ENCODE peak calls at places on chromosomes 12 and 14, in five cellular contexts. One of them, this sample, is unnamed.

GRCh38 chr14:54817506-54817905 is 85.1 kb downstream of the GCH1 start:
- DNase-seq in iPS DF 6.9: no peak
- DNase-seq in tibial artery: no peak
- DNase-seq in A549: no peak
- DNase-seq in upper lobe of left lung: no peak
- DNase-seq in this sample: no peak

GRCh38 chr12:130162267-130162666 is at the start of gene FZD10:
- DNase-seq in A549: no peak
- DNase-seq in iPS DF 6.9: no peak
- DNase-seq in tibial artery: peak; percentile 71
- DNase-seq in upper lobe of left lung: peak; percentile 19
- DNase-seq in this sample: no peak

GRCh38 chr12:42990387-42990786 is 400.8 kb upstream of the PRICKLE1 start:
- DNase-seq in iPS DF 6.9: no peak
- DNase-seq in upper lobe of left lung: no peak
- DNase-seq in A549: no peak
- DNase-seq in tibial artery: no peak
- DNase-seq in this sample: no peak

GRCh38 chr12:62006076-62006732 is 254.0 kb upstream of the USP15 start:
- DNase-seq in upper lobe of left lung: no peak
- DNase-seq in iPS DF 6.9: no peak
- DNase-seq in A549: peak; percentile 61
- DNase-seq in tibial artery: no peak
- DNase-seq in this sample: peak; percentile 19

GRCh38 chr12:122563361-122563760 is 36.3 kb downstream of the KNTC1 start:
- DNase-seq in A549: no peak
- DNase-seq in iPS DF 6.9: no peak
- DNase-seq in upper lobe of left lung: no peak
- DNase-seq in tibial artery: no peak
- DNase-seq in this sample: no peak

GRCh38 chr12:4288296-4289019 is 14.9 kb downstream of the CCND2 start:
- DNase-seq in iPS DF 6.9: no peak
- DNase-seq in upper lobe of left lung: peak; percentile 44
- DNase-seq in tibial artery: no peak
- DNase-seq in A549: no peak
- DNase-seq in this sample: peak; percentile 44

GRCh38 chr14:96170961-96171592 is 33.6 kb upstream of the BDKRB2 start:
- DNase-seq in A549: no peak
- DNase-seq in tibial artery: no peak
- DNase-seq in iPS DF 6.9: no peak
- DNase-seq in upper lobe of left lung: no peak
- DNase-seq in this sample: no peak

GRCh38 chr12:46777587-46777986 is 48.2 kb downstream of the SLC38A4 start:
- DNase-seq in upper lobe of left lung: no peak
- DNase-seq in iPS DF 6.9: no peak
- DNase-seq in tibial artery: no peak
- DNase-seq in A549: no peak
- DNase-seq in this sample: no peak

GRCh38 chr12:45502481-45502880 is 227.0 kb upstream of the ARID2 start:
- DNase-seq in A549: no peak
- DNase-seq in tibial artery: no peak
- DNase-seq in upper lobe of left lung: no peak
- DNase-seq in iPS DF 6.9: no peak
- DNase-seq in this sample: no peak

GRCh38 chr12:51318846-51319570 is 5.0 kb downstream of the BIN2 start:
- DNase-seq in A549: no peak
- DNase-seq in upper lobe of left lung: peak; percentile 75
- DNase-seq in iPS DF 6.9: no peak
- DNase-seq in tibial artery: peak; percentile 17
- DNase-seq in this sample: no peak

GRCh38 chr14:24734917-24735500 is 101.0 kb upstream of the GZMB start:
- DNase-seq in A549: peak; percentile 61
- DNase-seq in tibial artery: no peak
- DNase-seq in iPS DF 6.9: peak; percentile 39
- DNase-seq in upper lobe of left lung: no peak
- DNase-seq in this sample: peak; percentile 37

GRCh38 chr14:104724407-104724980 is 465 bp downstream of the ADSS1 start:
- DNase-seq in upper lobe of left lung: no peak
- DNase-seq in iPS DF 6.9: no peak
- DNase-seq in A549: peak; percentile 58
- DNase-seq in tibial artery: peak; percentile 90
- DNase-seq in this sample: no peak

GRCh38 chr12:94092516-94093241 is 55.7 kb upstream of the PLXNC1 start:
- DNase-seq in tibial artery: peak; percentile 79
- DNase-seq in iPS DF 6.9: no peak
- DNase-seq in A549: no peak
- DNase-seq in upper lobe of left lung: peak; percentile 51
- DNase-seq in this sample: no peak

GRCh38 chr12:3224530-3224903 is 147.3 kb downstream of the TSPAN9 start:
- DNase-seq in upper lobe of left lung: no peak
- DNase-seq in iPS DF 6.9: no peak
- DNase-seq in A549: no peak
- DNase-seq in tibial artery: no peak
- DNase-seq in this sample: no peak

GRCh38 chr12:123479442-123480180 is 21.7 kb downstream of the SNRNP35 start:
- DNase-seq in tibial artery: peak; percentile 74
- DNase-seq in iPS DF 6.9: no peak
- DNase-seq in A549: no peak
- DNase-seq in upper lobe of left lung: no peak
- DNase-seq in this sample: no peak

DNA sequence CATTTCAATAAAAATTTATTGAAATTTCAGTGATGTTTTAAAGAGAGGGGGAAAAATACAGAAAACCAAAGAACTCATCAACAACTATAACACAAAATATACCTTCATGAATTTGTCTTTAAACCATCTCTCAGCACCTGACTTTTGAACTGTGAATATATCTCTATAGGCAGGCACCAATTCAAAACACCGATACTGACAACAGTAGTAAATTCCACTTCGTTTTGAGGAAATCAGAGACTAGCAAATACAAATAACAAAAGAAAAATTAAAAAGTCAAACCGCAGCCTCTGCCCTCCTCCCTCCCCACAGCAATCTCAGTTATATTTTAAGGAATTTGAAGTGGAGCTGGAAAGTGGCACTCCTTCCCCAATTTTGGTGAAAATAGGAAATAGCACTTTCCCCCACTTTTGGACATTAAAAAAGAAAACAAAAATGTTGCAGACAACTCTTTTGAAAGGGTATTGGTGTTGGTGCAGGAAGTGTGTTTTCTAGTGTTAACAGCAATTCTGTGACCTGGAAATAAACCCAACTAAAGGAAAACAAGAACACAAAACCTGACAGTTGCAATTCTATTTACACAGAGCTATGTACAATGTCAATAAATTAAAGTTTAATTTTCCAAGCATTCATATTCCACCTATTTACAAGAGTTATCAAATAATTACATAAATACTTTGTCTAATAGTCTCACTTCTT is 13.6 kb downstream of the TBX3 start:
- DNase-seq in upper lobe of left lung: no peak
- DNase-seq in tibial artery: no peak
- DNase-seq in iPS DF 6.9: no peak
- DNase-seq in A549: no peak
- DNase-seq in this sample: no peak
- H3K4me3 ChIP-seq in upper lobe of left lung: peak overlapping the region; percentile 31
- H3K4me3 ChIP-seq in tibial artery: no peak overlapping the region
- H3K4me3 ChIP-seq in iPS DF 6.9: no peak overlapping the region
- H3K4me3 ChIP-seq in A549: no peak overlapping the region
- H3K4me3 ChIP-seq in this sample: no peak overlapping the region

GRCh38 chr14:93100570-93100969 is 15.2 kb downstream of the ITPK1 start:
- DNase-seq in upper lobe of left lung: no peak
- DNase-seq in tibial artery: no peak
- DNase-seq in A549: no peak
- DNase-seq in iPS DF 6.9: no peak
- DNase-seq in this sample: no peak

GRCh38 chr14:93102141-93102540 is 13.6 kb downstream of the ITPK1 start:
- DNase-seq in tibial artery: no peak
- DNase-seq in iPS DF 6.9: no peak
- DNase-seq in upper lobe of left lung: no peak
- DNase-seq in A549: no peak
- DNase-seq in this sample: no peak

GRCh38 chr14:93105362-93105761 is 10.4 kb downstream of the ITPK1 start:
- DNase-seq in A549: no peak
- DNase-seq in tibial artery: no peak
- DNase-seq in iPS DF 6.9: no peak
- DNase-seq in upper lobe of left lung: peak; percentile 89
- DNase-seq in this sample: peak; percentile 92

GRCh38 chr14:93104961-93105360 is 10.8 kb downstream of the ITPK1 start:
- DNase-seq in tibial artery: no peak
- DNase-seq in iPS DF 6.9: no peak
- DNase-seq in upper lobe of left lung: no peak
- DNase-seq in A549: no peak
- DNase-seq in this sample: no peak

GRCh38 chr14:93103392-93104080 is 12.2 kb downstream of the ITPK1 start:
- DNase-seq in A549: no peak
- DNase-seq in upper lobe of left lung: peak; percentile 83
- DNase-seq in iPS DF 6.9: no peak
- DNase-seq in tibial artery: no peak
- DNase-seq in this sample: peak; percentile 85
- H3K4me3 ChIP-seq in A549: no peak overlapping the region
- H3K4me3 ChIP-seq in upper lobe of left lung: peak overlapping the region; percentile 20
- H3K4me3 ChIP-seq in iPS DF 6.9: no peak overlapping the region
- H3K4me3 ChIP-seq in tibial artery: no peak overlapping the region
- H3K4me3 ChIP-seq in this sample: no peak overlapping the region

DNA sequence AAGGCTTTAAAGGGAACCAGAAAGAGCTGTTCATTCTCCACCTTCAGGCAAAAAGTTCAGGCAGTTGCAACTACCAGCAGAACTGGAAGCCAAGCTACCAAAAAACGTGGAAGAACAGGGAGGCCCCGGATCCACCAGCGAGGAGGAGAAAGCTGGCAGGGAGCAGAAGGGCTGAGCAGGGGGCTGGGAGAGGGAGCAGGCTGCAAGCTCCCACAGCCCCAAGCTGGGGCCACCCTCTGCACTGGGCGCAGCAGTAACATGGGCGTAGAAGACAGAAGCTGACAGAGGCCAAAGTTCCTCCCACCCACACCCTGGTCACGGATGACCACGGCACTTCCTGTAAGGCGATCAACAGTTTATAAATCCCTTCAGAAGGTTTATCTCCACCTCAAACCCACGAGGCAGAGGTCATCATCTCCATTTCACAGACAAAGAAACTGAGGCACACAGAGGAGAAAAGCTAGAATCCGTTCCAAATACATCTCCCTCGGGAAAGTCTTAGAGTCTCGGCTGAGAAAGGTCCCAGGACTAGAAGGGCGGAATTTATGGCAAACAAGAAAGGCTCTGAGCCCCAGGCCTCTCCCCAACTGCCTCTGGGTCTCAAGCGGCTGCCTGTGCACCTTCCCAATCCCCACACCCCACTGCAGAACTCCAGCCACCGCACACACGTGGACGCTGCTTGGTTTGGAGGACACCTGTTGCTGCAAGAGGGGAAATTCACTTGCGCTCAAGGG is 1.8 kb downstream of the CCDC85C start:
- DNase-seq in tibial artery: no peak
- DNase-seq in upper lobe of left lung: peak; percentile 70
- DNase-seq in iPS DF 6.9: no peak
- DNase-seq in A549: peak; percentile 47
- DNase-seq in this sample: no peak
- H3K4me3 ChIP-seq in tibial artery: peak overlapping the region; percentile 86
- H3K4me3 ChIP-seq in upper lobe of left lung: peak overlapping the region; percentile 92
- H3K4me3 ChIP-seq in iPS DF 6.9: peak overlapping the region; percentile 34
- H3K4me3 ChIP-seq in A549: peak overlapping the region; percentile 81
- H3K4me3 ChIP-seq in this sample: no peak overlapping the region

DNA sequence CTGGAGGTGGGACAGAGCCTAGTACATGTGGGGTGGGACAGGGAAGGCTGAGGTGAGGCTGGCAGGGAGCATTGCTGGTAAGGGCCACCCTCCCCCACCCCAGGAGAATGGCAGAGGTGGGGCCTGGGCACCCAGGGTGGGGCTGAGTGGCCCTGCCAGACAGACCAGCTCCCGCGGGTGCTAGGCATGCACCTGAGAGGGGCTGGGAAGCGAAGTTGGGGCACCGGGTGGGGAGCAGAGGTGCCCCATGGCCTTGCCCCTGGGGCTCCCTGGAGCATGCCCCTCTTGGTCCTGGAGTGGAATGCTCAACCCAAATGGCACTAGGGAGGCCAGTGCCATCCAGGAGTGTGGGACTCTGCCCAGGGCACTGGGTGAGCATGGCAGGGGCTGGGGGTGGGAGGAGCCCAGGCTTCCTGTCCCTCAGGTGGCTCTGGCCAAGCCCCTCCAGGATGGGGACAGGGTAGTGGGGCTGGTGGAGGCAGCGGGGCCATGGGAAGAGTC is 1.3 kb downstream of the TNFAIP2 start:
- DNase-seq in tibial artery: no peak
- DNase-seq in iPS DF 6.9: no peak
- DNase-seq in upper lobe of left lung: no peak
- DNase-seq in A549: no peak
- DNase-seq in this sample: no peak
- H3K4me3 ChIP-seq in tibial artery: peak overlapping the region; percentile 63
- H3K4me3 ChIP-seq in iPS DF 6.9: no peak overlapping the region
- H3K4me3 ChIP-seq in upper lobe of left lung: peak overlapping the region; percentile 52
- H3K4me3 ChIP-seq in A549: peak overlapping the region; percentile 83
- H3K4me3 ChIP-seq in this sample: peak overlapping the region; percentile 73

GRCh38 chr12:72285861-72286260 is 13.7 kb downstream of the TRHDE start:
- DNase-seq in upper lobe of left lung: no peak
- DNase-seq in A549: no peak
- DNase-seq in tibial artery: no peak
- DNase-seq in iPS DF 6.9: no peak
- DNase-seq in this sample: no peak
- H3K4me3 ChIP-seq in upper lobe of left lung: no peak overlapping the region
- H3K4me3 ChIP-seq in A549: no peak overlapping the region
- H3K4me3 ChIP-seq in tibial artery: no peak overlapping the region
- H3K4me3 ChIP-seq in iPS DF 6.9: no peak overlapping the region
- H3K4me3 ChIP-seq in this sample: no peak overlapping the region

GRCh38 chr14:59214702-59215302 is 26.3 kb downstream of the DAAM1 start:
- DNase-seq in A549: no peak
- DNase-seq in upper lobe of left lung: no peak
- DNase-seq in tibial artery: no peak
- DNase-seq in iPS DF 6.9: no peak
- DNase-seq in this sample: no peak

GRCh38 chr14:59213368-59214315 is 25.2 kb downstream of the DAAM1 start:
- DNase-seq in upper lobe of left lung: no peak
- DNase-seq in tibial artery: no peak
- DNase-seq in iPS DF 6.9: no peak
- DNase-seq in A549: no peak
- DNase-seq in this sample: no peak

GRCh38 chr14:59215757-59216156 is 27.3 kb downstream of the DAAM1 start:
- DNase-seq in tibial artery: no peak
- DNase-seq in A549: no peak
- DNase-seq in upper lobe of left lung: no peak
- DNase-seq in iPS DF 6.9: no peak
- DNase-seq in this sample: no peak

GRCh38 chr14:59217011-59217410 is 28.5 kb downstream of the DAAM1 start:
- DNase-seq in iPS DF 6.9: no peak
- DNase-seq in upper lobe of left lung: no peak
- DNase-seq in tibial artery: no peak
- DNase-seq in A549: no peak
- DNase-seq in this sample: no peak

DNA sequence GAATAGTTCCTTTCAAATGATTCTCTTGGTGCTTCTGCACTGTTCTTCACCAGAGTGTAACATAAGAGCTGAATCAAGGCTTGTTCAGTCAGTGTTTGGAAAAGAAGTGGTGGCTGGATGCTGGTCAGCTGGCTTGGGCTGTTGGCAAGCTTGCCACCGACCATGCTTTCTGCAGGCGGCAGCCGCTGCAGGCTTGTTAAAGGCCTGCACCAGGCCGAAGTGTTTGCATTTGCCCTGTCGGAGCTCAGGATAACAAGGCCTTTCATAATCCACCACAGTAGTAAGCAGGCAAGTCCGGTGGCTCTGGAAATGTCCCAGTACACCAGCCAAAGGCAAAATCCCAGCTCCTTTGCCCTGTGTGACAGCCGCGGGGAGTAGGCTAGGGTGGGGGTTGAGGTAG is 26.9 kb downstream of the DAAM1 start:
- DNase-seq in iPS DF 6.9: no peak
- DNase-seq in tibial artery: peak; percentile 92
- DNase-seq in A549: no peak
- DNase-seq in upper lobe of left lung: peak; percentile 89
- DNase-seq in this sample: no peak
- H3K4me3 ChIP-seq in iPS DF 6.9: no peak overlapping the region
- H3K4me3 ChIP-seq in tibial artery: no peak overlapping the region
- H3K4me3 ChIP-seq in A549: no peak overlapping the region
- H3K4me3 ChIP-seq in upper lobe of left lung: no peak overlapping the region
- H3K4me3 ChIP-seq in this sample: no peak overlapping the region